ENCODE peak calls at places on chromosomes 7 and 10, in seven cellular contexts. E, R, K, C, J, Q and O are unnamed samples.

GRCh38 chr10:79058899-79059771 is 9.6 kb upstream of the ZMIZ1 start:
- DNase-seq in E (no peak), R (peak), K (no peak), C (peak), J (no peak), Q (no peak), O (no peak)

GRCh38 chr7:106042196-106042611 is 69.9 kb downstream of the SYPL1 start:
- DNase-seq in E (no peak), R (no peak), K (no peak), C (no peak), J (no peak), Q (peak), O (no peak)

GRCh38 chr10:117545141-117546019 is 2.8 kb downstream of the EMX2 start:
- DNase-seq in E (no peak), R (no peak), K (no peak), C (peak), J (no peak), Q (no peak), O (no peak)

GRCh38 chr10:79049931-79050895 is 18.6 kb upstream of the ZMIZ1 start:
- DNase-seq in E (no peak), R (peak), K (peak), C (peak), J (no peak), Q (no peak), O (no peak)

GRCh38 chr7:154598405-154598804 is 404.5 kb downstream of the PAXIP1 start:
- DNase-seq in E (no peak), R (no peak), K (no peak), C (no peak), J (no peak), Q (no peak), O (no peak)

GRCh38 chr7:132393789-132394261 is 182.4 kb downstream of the PLXNA4 start:
- DNase-seq in E (no peak), R (peak), K (peak), C (peak), J (no peak), Q (peak), O (peak)

GRCh38 chr7:140640060-140640611 is 477 bp downstream of the DENND2A start:
- DNase-seq in E (no peak), R (peak), K (peak), C (peak), J (no peak), Q (peak), O (no peak)

GRCh38 chr7:155509025-155509724 is 37.2 kb downstream of the CNPY1 start:
- DNase-seq in E (no peak), R (no peak), K (no peak), C (no peak), J (no peak), Q (no peak), O (no peak)

GRCh38 chr7:55237156-55237721 is 127.9 kb upstream of the LANCL2 start:
- DNase-seq in E (no peak), R (no peak), K (peak), C (no peak), J (no peak), Q (no peak), O (no peak)

GRCh38 chr7:53609185-53609584 is 573.8 kb downstream of the POM121L12 start:
- DNase-seq in E (no peak), R (no peak), K (no peak), C (no peak), J (no peak), Q (no peak), O (no peak)

GRCh38 chr10:119301397-119301796 is 94.0 kb downstream of the GRK5 start:
- DNase-seq in E (peak), R (no peak), K (peak), C (no peak), J (no peak), Q (no peak), O (no peak)

GRCh38 chr10:123427386-123427785 is 238.8 kb upstream of the GPR26 start:
- DNase-seq in E (no peak), R (no peak), K (no peak), C (no peak), J (no peak), Q (no peak), O (no peak)

GRCh38 chr7:31023877-31024276 is 28.2 kb upstream of the ADCYAP1R1 start:
- DNase-seq in E (peak), R (no peak), K (no peak), C (no peak), J (no peak), Q (no peak), O (no peak)

GRCh38 chr10:7070950-7071349 is 339.9 kb downstream of the SFMBT2 start:
- DNase-seq in E (no peak), R (no peak), K (no peak), C (no peak), J (no peak), Q (no peak), O (no peak)

GRCh38 chr7:41459623-41460256 is 243.2 kb downstream of the INHBA start:
- DNase-seq in E (no peak), R (no peak), K (no peak), C (no peak), J (no peak), Q (no peak), O (no peak)

GRCh38 chr7:84058311-84059076 is 136.1 kb downstream of the SEMA3A start:
- DNase-seq in E (no peak), R (no peak), K (peak), C (no peak), J (no peak), Q (no peak), O (peak)

GRCh38 chr7:36683695-36684357 is 40.5 kb downstream of the AOAH start:
- DNase-seq in E (no peak), R (no peak), K (peak), C (no peak), J (no peak), Q (peak), O (no peak)

GRCh38 chr7:102085223-102085772 is 201.4 kb upstream of the SH2B2 start:
- DNase-seq in E (no peak), R (no peak), K (no peak), C (no peak), J (no peak), Q (no peak), O (no peak)

GRCh38 chr10:22229756-22230330 is 12.0 kb upstream of the EBLN1 start:
- DNase-seq in E (no peak), R (no peak), K (peak), C (no peak), J (no peak), Q (no peak), O (no peak)

GRCh38 chr7:4841007-4841784 is 20.6 kb downstream of the PAPOLB start:
- DNase-seq in E (no peak), R (no peak), K (no peak), C (no peak), J (no peak), Q (no peak), O (no peak)

GRCh38 chr7:131189488-131189887 is 138.2 kb upstream of the MKLN1 start:
- DNase-seq in E (no peak), R (no peak), K (no peak), C (no peak), J (no peak), Q (no peak), O (no peak)

GRCh38 chr7:135217645-135218509 is 6.6 kb upstream of the WDR91 start:
- DNase-seq in E (no peak), R (no peak), K (no peak), C (no peak), J (no peak), Q (no peak), O (no peak)

GRCh38 chr7:32958046-32959025 is 1.1 kb downstream of the FKBP9 start:
- DNase-seq in E (no peak), R (peak), K (peak), C (peak), J (no peak), Q (peak), O (peak)

GRCh38 chr10:110008518-110009339 is 945 bp downstream of the ADD3 start:
- DNase-seq in E (peak), R (no peak), K (no peak), C (no peak), J (peak), Q (no peak), O (no peak)

GRCh38 chr10:73653701-73654100 is 2.1 kb downstream of the SYNPO2L start:
- DNase-seq in E (no peak), R (no peak), K (no peak), C (no peak), J (no peak), Q (peak), O (peak)

GRCh38 chr7:151058766-151059361 is 525 bp upstream of the SLC4A2 start:
- DNase-seq in E (no peak), R (no peak), K (peak), C (peak), J (no peak), Q (peak), O (peak)

GRCh38 chr7:93575555-93576397 is 1.3 kb upstream of the CALCR start:
- DNase-seq in E (no peak), R (no peak), K (no peak), C (no peak), J (no peak), Q (no peak), O (no peak)

GRCh38 chr10:95861401-95861800 is 46.4 kb upstream of the CC2D2B start:
- DNase-seq in E (peak), R (no peak), K (peak), C (no peak), J (no peak), Q (no peak), O (no peak)

GRCh38 chr10:95865814-95866447 is 41.8 kb upstream of the CC2D2B start:
- DNase-seq in E (no peak), R (no peak), K (no peak), C (no peak), J (no peak), Q (no peak), O (no peak)

GRCh38 chr10:95867866-95868265 is 39.9 kb upstream of the CC2D2B start:
- DNase-seq in E (peak), R (no peak), K (no peak), C (no peak), J (no peak), Q (no peak), O (no peak)

GRCh38 chr10:95866448-95866842 is 41.3 kb upstream of the CC2D2B start:
- DNase-seq in E (no peak), R (no peak), K (no peak), C (no peak), J (no peak), Q (no peak), O (no peak)

GRCh38 chr10:95864906-95865813 is 42.6 kb upstream of the CC2D2B start:
- DNase-seq in E (peak), R (no peak), K (peak), C (no peak), J (no peak), Q (peak), O (peak)
- TF ChIP-seq CTCF in E (peak), R (peak), K (peak), C (peak), J (peak), Q (peak), O (peak)

GRCh38 chr10:67211680-67212079 is 285.8 kb downstream of the LRRTM3 start:
- DNase-seq in E (no peak), R (no peak), K (no peak), C (no peak), J (no peak), Q (no peak), O (no peak)
- TF ChIP-seq CTCF in E (no peak), R (no peak), K (no peak), C (no peak), J (no peak), Q (no peak), O (no peak)

DNA sequence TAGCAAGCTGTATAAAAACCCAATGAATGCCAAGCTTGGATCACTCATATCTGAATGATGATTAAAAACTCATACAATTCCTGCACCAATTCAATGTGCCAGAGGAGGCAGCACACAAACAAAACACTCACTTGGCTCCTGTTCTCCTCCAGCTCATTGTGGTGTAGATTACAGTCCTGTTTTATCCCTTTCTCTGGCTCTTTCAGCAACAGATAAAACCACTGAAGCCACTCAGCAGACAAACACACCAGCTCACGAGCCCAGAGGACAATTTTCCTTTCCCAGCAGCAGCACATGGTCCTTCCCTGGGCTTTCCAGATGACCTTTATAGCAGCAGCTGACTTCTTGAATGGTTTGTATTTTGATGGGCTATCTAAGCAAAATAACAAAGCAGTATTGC is 107.3 kb upstream of the STARD3NL start:
- DNase-seq in E (no peak), R (no peak), K (peak), C (no peak), J (no peak), Q (peak), O (peak)
- TF ChIP-seq CTCF in E (peak), R (no peak), K (peak), C (no peak), J (peak), Q (peak), O (peak)

GRCh38 chr10:49175587-49176309 is 12.4 kb downstream of the TMEM273 start:
- DNase-seq in E (no peak), R (no peak), K (no peak), C (peak), J (no peak), Q (no peak), O (no peak)

GRCh38 chr10:49174926-49175500 is 13.2 kb downstream of the TMEM273 start:
- DNase-seq in E (no peak), R (no peak), K (no peak), C (no peak), J (no peak), Q (no peak), O (no peak)

GRCh38 chr10:49177391-49178355 is 10.5 kb downstream of the TMEM273 start:
- DNase-seq in E (no peak), R (no peak), K (peak), C (peak), J (no peak), Q (peak), O (peak)

GRCh38 chr10:49178489-49179471 is 9.4 kb downstream of the TMEM273 start:
- DNase-seq in E (no peak), R (no peak), K (no peak), C (no peak), J (no peak), Q (no peak), O (no peak)

DNA sequence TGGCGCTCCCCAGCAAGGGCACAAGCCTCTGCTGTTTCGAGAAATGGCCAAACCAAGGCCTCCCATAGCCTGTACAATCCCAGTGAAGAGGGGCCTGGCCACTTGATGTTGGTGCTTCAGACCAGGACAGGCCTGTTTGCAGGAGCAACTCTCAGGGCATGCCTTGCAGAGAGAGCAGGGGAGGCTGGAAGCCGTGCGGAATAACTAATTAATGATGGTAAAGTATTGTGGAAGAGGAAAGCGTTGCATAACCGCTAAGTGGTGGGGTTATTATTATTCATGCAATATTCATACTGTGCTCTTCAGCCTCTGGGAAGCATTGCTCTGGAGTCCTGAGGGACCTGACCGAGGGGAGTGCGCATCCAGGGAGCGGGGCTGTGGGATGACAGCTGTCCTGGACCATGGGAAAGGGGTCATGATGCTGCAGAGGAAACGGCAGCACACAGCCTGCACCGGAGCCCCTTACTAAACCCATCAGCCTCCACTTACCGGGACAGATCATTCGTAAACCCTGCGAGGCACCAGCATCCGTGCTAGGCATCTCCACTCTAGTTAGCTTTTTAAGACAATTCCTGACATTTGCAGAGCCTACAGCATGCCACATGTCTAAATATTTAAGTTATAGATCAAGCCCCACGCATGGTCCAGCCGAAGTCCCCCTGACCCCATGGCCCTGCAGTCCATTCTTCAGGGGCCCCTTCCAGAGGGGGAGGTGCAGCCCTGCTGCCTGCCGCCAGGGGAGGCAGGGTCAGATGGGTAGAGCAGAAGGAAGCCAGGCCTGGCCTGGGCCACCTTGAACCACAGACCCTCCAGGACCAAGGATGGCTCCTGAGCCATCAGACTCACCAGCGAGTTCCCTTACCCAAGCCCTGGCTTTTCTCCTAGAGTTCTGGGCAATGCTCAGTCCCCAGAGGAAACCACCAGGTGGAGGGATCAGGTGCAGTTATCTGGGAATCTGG is 11.6 kb downstream of the TMEM273 start:
- DNase-seq in E (no peak), R (no peak), K (no peak), C (peak), J (no peak), Q (no peak), O (no peak)
- TF ChIP-seq CTCF in E (no peak), R (no peak), K (no peak), C (no peak), J (no peak), Q (peak), O (no peak)

DNA sequence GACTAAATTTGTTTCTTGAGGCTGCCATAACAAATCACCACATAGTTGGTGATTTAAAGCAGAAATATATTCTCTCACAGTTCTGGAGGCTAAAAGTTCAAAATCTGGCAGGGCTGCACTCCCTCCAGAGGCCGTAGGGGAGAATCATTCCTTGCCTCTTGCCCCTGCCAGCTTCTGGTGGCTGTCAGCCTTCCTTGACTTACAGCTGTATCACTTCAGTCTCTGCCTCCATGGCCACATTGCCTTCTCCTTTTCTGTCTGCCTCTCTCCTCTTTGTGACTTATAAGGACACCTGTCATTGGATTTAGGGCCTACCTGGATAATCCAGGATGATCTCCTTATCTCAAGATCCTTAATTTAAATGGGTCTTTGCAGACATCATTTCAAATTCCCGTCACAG is 5.8 kb upstream of the LRRC4 start:
- DNase-seq in E (no peak), R (no peak), K (no peak), C (no peak), J (no peak), Q (no peak), O (no peak)
- TF ChIP-seq CTCF in E (no peak), R (no peak), K (no peak), C (no peak), J (no peak), Q (no peak), O (no peak)

GRCh38 chr10:76024460-76025123 is 593.2 kb downstream of the LRMDA start:
- DNase-seq in E (no peak), R (no peak), K (no peak), C (no peak), J (no peak), Q (no peak), O (no peak)

GRCh38 chr10:76026176-76026771 is 594.9 kb downstream of the LRMDA start:
- DNase-seq in E (no peak), R (no peak), K (no peak), C (no peak), J (no peak), Q (no peak), O (no peak)

GRCh38 chr10:76025124-76025477 is 593.7 kb downstream of the LRMDA start:
- DNase-seq in E (no peak), R (no peak), K (no peak), C (no peak), J (no peak), Q (no peak), O (no peak)

GRCh38 chr10:76029782-76030181 is 598.4 kb downstream of the LRMDA start:
- DNase-seq in E (no peak), R (no peak), K (no peak), C (no peak), J (no peak), Q (no peak), O (no peak)

DNA sequence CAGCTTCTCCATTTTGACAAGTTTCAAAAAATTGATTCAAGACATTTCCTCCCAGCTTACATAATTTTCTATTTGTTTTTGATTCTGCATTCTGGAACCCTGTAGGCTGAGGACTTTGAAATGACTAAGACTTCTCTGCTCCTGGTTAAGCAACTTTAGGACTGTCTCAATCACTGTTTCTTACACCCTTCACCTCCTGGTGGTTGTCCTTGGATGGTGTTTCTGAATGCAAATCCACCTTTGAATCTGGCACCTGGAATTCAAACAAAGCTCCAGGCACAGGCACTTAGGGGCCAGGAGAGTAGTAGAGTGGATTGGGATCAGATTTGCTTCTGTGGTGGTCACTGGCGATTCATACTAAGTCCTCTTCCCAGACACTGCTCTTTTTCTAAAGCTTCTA is 595.5 kb downstream of the LRMDA start:
- DNase-seq in E (no peak), R (no peak), K (no peak), C (no peak), J (no peak), Q (no peak), O (peak)
- TF ChIP-seq CTCF in E (no peak), R (no peak), K (no peak), C (no peak), J (peak), Q (peak), O (peak)

GRCh38 chr10:14749051-14749809 is 25.5 kb downstream of the FAM107B start:
- DNase-seq in E (no peak), R (no peak), K (no peak), C (no peak), J (no peak), Q (no peak), O (no peak)
- TF ChIP-seq CTCF in E (no peak), R (no peak), K (no peak), C (no peak), J (no peak), Q (no peak), O (no peak)